ENCODE peak calls at places on chromosomes 12 and 14, in five cellular contexts. One of them, this sample, is unnamed.

GRCh38 chr12:91074068-91074819 is 16.4 kb upstream of the KERA start:
- DNase-seq in HCT116: no peak
- DNase-seq in H1: no peak
- DNase-seq in GM12878: no peak
- DNase-seq in K562: no peak
- DNase-seq in this sample: no peak

GRCh38 chr12:41967668-41968649 is 176.7 kb downstream of the GXYLT1 start:
- DNase-seq in HCT116: no peak
- DNase-seq in H1: peak
- DNase-seq in GM12878: no peak
- DNase-seq in K562: no peak
- DNase-seq in this sample: no peak

GRCh38 chr14:91252901-91253794 is 8.6 kb upstream of the GPR68 start:
- DNase-seq in HCT116: no peak
- DNase-seq in H1: peak
- DNase-seq in GM12878: no peak
- DNase-seq in K562: peak
- DNase-seq in this sample: no peak

GRCh38 chr12:19912996-19913395 is 455.3 kb upstream of the PDE3A start:
- DNase-seq in HCT116: no peak
- DNase-seq in H1: no peak
- DNase-seq in GM12878: no peak
- DNase-seq in K562: no peak
- DNase-seq in this sample: peak

GRCh38 chr12:120539303-120539702 is 5.1 kb downstream of the RNF10 start:
- DNase-seq in HCT116: no peak
- DNase-seq in H1: no peak
- DNase-seq in GM12878: no peak
- DNase-seq in K562: peak
- DNase-seq in this sample: no peak

GRCh38 chr12:96743606-96744005 is 163.5 kb upstream of the NEDD1 start:
- DNase-seq in HCT116: no peak
- DNase-seq in H1: no peak
- DNase-seq in GM12878: no peak
- DNase-seq in K562: no peak
- DNase-seq in this sample: no peak

GRCh38 chr14:60183724-60184596 is 18.8 kb upstream of the DHRS7 start:
- DNase-seq in HCT116: peak
- DNase-seq in H1: no peak
- DNase-seq in GM12878: no peak
- DNase-seq in K562: no peak
- DNase-seq in this sample: peak

GRCh38 chr14:105326891-105327694 is 12.5 kb downstream of the PACS2 start:
- DNase-seq in HCT116: no peak
- DNase-seq in H1: peak
- DNase-seq in GM12878: no peak
- DNase-seq in K562: no peak
- DNase-seq in this sample: no peak

GRCh38 chr14:74567219-74567618 is 44.8 kb downstream of the LTBP2 start:
- DNase-seq in HCT116: no peak
- DNase-seq in H1: no peak
- DNase-seq in GM12878: no peak
- DNase-seq in K562: no peak
- DNase-seq in this sample: no peak

GRCh38 chr12:6547566-6547965 is 8.3 kb downstream of the IFFO1 start:
- DNase-seq in HCT116: no peak
- DNase-seq in H1: no peak
- DNase-seq in GM12878: no peak
- DNase-seq in K562: no peak
- DNase-seq in this sample: no peak

GRCh38 chr14:65421201-65421981 is 8.9 kb downstream of the FUT8 start:
- DNase-seq in HCT116: no peak
- DNase-seq in H1: no peak
- DNase-seq in GM12878: no peak
- DNase-seq in K562: no peak
- DNase-seq in this sample: no peak

GRCh38 chr12:112828534-112828933 is 37.0 kb downstream of the RPH3A start:
- DNase-seq in HCT116: no peak
- DNase-seq in H1: no peak
- DNase-seq in GM12878: no peak
- DNase-seq in K562: no peak
- DNase-seq in this sample: no peak

GRCh38 chr14:70731447-70732239 is 77.7 kb downstream of the MAP3K9 start:
- DNase-seq in HCT116: no peak
- DNase-seq in H1: no peak
- DNase-seq in GM12878: no peak
- DNase-seq in K562: no peak
- DNase-seq in this sample: no peak

GRCh38 chr12:105935981-105936380 is 202.8 kb downstream of the NUAK1 start:
- DNase-seq in HCT116: no peak
- DNase-seq in H1: no peak
- DNase-seq in GM12878: no peak
- DNase-seq in K562: no peak
- DNase-seq in this sample: no peak

GRCh38 chr12:90261283-90261682 is 552.6 kb upstream of the ATP2B1 start:
- DNase-seq in HCT116: no peak
- DNase-seq in H1: no peak
- DNase-seq in GM12878: no peak
- DNase-seq in K562: no peak
- DNase-seq in this sample: no peak

GRCh38 chr12:111240374-111240773 is 128.5 kb downstream of the PHETA1 start:
- DNase-seq in HCT116: no peak
- DNase-seq in H1: no peak
- DNase-seq in GM12878: no peak
- DNase-seq in K562: no peak
- DNase-seq in this sample: no peak

GRCh38 chr14:75249251-75249957 is 29.2 kb upstream of the FOS start:
- DNase-seq in HCT116: no peak
- DNase-seq in H1: no peak
- DNase-seq in GM12878: peak
- DNase-seq in K562: peak
- DNase-seq in this sample: no peak

GRCh38 chr14:49549881-49550280 is 36.3 kb downstream of the RPS29 start:
- DNase-seq in HCT116: no peak
- DNase-seq in H1: peak
- DNase-seq in GM12878: no peak
- DNase-seq in K562: no peak
- DNase-seq in this sample: no peak

GRCh38 chr12:10718279-10718821 is 4.8 kb downstream of the YBX3 start:
- DNase-seq in HCT116: no peak
- DNase-seq in H1: no peak
- DNase-seq in GM12878: no peak
- DNase-seq in K562: no peak
- DNase-seq in this sample: no peak

GRCh38 chr12:93197067-93197593 is 180.6 kb upstream of the NUDT4 start:
- DNase-seq in HCT116: no peak
- DNase-seq in H1: no peak
- DNase-seq in GM12878: no peak
- DNase-seq in K562: no peak
- DNase-seq in this sample: no peak

GRCh38 chr12:89544730-89545184 is 18.9 kb upstream of the POC1B start:
- DNase-seq in HCT116: no peak
- DNase-seq in H1: no peak
- DNase-seq in GM12878: no peak
- DNase-seq in K562: no peak
- DNase-seq in this sample: no peak

GRCh38 chr14:105898482-105899010 is 372.2 kb downstream of the TMEM121 start:
- DNase-seq in HCT116: no peak
- DNase-seq in H1: no peak
- DNase-seq in GM12878: no peak
- DNase-seq in K562: peak
- DNase-seq in this sample: no peak

GRCh38 chr14:66509874-66510273 is 1.9 kb downstream of the GPHN start:
- DNase-seq in HCT116: no peak
- DNase-seq in H1: no peak
- DNase-seq in GM12878: no peak
- DNase-seq in K562: no peak
- DNase-seq in this sample: no peak

GRCh38 chr14:96383445-96383844 is 8.5 kb upstream of the AK7 start:
- DNase-seq in HCT116: no peak
- DNase-seq in H1: no peak
- DNase-seq in GM12878: no peak
- DNase-seq in K562: no peak
- DNase-seq in this sample: no peak

GRCh38 chr12:108947097-108947496 is 67.2 kb downstream of the DAO start:
- DNase-seq in HCT116: no peak
- DNase-seq in H1: no peak
- DNase-seq in GM12878: no peak
- DNase-seq in K562: no peak
- DNase-seq in this sample: no peak

DNA sequence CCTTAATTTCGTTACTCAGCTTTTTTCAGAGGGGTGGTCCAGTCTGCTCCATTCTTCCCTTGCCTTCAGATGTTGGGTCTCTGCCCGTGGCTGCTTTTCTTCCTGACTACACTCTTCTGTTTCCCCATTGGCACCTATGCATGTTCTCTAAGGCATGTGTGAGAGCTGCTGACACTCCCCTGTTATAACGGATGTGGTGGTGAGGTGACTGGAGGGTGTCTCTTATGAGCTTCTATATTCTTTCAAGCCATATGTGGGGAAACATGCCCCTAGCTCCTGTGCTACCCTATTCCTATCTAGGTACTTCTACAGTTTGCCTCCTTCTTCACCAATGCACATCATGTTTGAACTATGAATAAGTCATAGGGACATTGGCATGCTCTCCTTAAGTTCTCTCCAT is 643.2 kb downstream of the RPL10L start:
- DNase-seq in HCT116: no peak
- DNase-seq in H1: no peak
- DNase-seq in GM12878: no peak
- DNase-seq in K562: no peak
- DNase-seq in this sample: no peak
- TF ChIP-seq JUND in HCT116: no peak
- TF ChIP-seq JUND in H1: no peak
- TF ChIP-seq JUND in GM12878: no peak
- TF ChIP-seq JUND in K562: no peak
- TF ChIP-seq JUND in this sample: no peak

DNA sequence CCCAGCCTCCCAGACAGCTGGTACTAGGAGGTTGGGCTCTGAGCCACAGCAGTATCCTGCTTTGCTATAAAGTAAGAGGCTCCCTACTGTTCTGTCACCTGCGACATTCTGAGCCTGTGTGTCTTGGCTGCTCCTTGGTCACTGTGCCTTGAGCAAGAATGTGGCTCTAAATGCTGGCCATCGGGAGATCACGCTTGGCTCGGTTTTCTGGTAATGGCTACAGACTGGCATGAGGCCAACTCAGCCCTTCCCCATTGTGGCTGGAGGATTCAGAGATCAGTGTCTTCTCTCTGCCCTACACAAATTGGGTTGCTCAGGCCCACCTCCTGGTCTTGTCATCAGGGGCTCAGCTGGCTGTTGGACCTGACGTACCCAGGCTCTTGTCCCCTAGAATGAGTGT is 94.5 kb downstream of the PLXNC1 start:
- DNase-seq in HCT116: no peak
- DNase-seq in H1: no peak
- DNase-seq in GM12878: no peak
- DNase-seq in K562: no peak
- DNase-seq in this sample: no peak
- TF ChIP-seq CEBPB in HCT116: no peak
- TF ChIP-seq CEBPB in H1: no peak
- TF ChIP-seq CEBPB in GM12878: no peak
- TF ChIP-seq CEBPB in K562: no peak
- TF ChIP-seq CEBPB in this sample: no peak

GRCh38 chr12:98440165-98440581 is 75.2 kb upstream of the TMPO start:
- DNase-seq in HCT116: no peak
- DNase-seq in H1: no peak
- DNase-seq in GM12878: no peak
- DNase-seq in K562: peak
- DNase-seq in this sample: no peak
- TF ChIP-seq JUND in HCT116: no peak
- TF ChIP-seq JUND in H1: no peak
- TF ChIP-seq JUND in GM12878: no peak
- TF ChIP-seq JUND in K562: peak
- TF ChIP-seq JUND in this sample: no peak

DNA sequence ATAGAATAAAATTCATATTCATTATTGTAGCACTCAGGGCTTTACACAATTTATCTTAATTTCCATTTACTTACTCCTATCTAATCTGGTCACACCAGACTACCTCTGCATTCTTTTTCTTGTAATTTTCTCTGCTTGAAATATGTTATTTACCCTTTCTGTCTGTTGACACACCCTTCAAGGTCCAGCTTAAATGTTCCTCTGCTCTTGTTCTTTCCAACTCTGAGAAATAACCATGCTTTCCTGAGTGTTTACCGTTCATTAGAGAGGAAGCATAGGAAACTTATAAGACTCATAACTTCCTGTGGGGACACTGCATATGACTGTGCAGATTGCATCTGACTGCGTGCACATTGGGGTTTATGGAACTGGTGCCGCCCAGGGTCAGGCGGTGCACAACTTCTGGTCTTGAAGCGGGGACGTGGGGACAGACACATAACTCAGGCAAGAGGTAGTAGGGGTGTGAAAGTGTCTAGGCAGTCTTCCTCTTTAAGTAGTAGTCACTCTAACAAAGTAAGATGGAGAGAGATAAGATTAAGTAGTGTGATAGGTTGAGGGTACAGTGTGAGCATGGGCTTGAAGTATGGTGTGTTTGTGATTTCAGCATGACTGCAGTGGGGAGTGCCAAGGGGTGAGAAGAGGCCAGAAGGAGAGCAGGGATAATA is 42.6 kb upstream of the FOXJ2 start:
- DNase-seq in HCT116: no peak
- DNase-seq in H1: no peak
- DNase-seq in GM12878: no peak
- DNase-seq in K562: peak
- DNase-seq in this sample: no peak
- TF ChIP-seq CEBPB in HCT116: no peak
- TF ChIP-seq CEBPB in H1: no peak
- TF ChIP-seq CEBPB in GM12878: no peak
- TF ChIP-seq CEBPB in K562: no peak
- TF ChIP-seq CEBPB in this sample: no peak

GRCh38 chr12:57456145-57456700 is 1.1 kb downstream of the INHBE start:
- DNase-seq in HCT116: no peak
- DNase-seq in H1: peak
- DNase-seq in GM12878: no peak
- DNase-seq in K562: no peak
- DNase-seq in this sample: peak
- TF ChIP-seq JUND in HCT116: no peak
- TF ChIP-seq JUND in H1: no peak
- TF ChIP-seq JUND in GM12878: no peak
- TF ChIP-seq JUND in K562: peak
- TF ChIP-seq JUND in this sample: no peak

GRCh38 chr14:32763673-32764072 is 175.0 kb upstream of the NPAS3 start:
- DNase-seq in HCT116: no peak
- DNase-seq in H1: no peak
- DNase-seq in GM12878: no peak
- DNase-seq in K562: no peak
- DNase-seq in this sample: no peak

GRCh38 chr14:32761381-32761968 is 177.2 kb upstream of the NPAS3 start:
- DNase-seq in HCT116: no peak
- DNase-seq in H1: no peak
- DNase-seq in GM12878: no peak
- DNase-seq in K562: no peak
- DNase-seq in this sample: no peak

GRCh38 chr14:32762886-32763285 is 175.8 kb upstream of the NPAS3 start:
- DNase-seq in HCT116: no peak
- DNase-seq in H1: no peak
- DNase-seq in GM12878: no peak
- DNase-seq in K562: no peak
- DNase-seq in this sample: no peak

GRCh38 chr14:32764131-32764530 is 174.5 kb upstream of the NPAS3 start:
- DNase-seq in HCT116: no peak
- DNase-seq in H1: no peak
- DNase-seq in GM12878: no peak
- DNase-seq in K562: no peak
- DNase-seq in this sample: no peak
- TF ChIP-seq CEBPB in HCT116: no peak
- TF ChIP-seq CEBPB in H1: no peak
- TF ChIP-seq CEBPB in GM12878: no peak
- TF ChIP-seq CEBPB in K562: no peak
- TF ChIP-seq CEBPB in this sample: no peak

GRCh38 chr14:103078860-103079587 is 5.0 kb upstream of the LBHD2 start:
- DNase-seq in HCT116: no peak
- DNase-seq in H1: no peak
- DNase-seq in GM12878: no peak
- DNase-seq in K562: no peak
- DNase-seq in this sample: no peak
- TF ChIP-seq JUND in HCT116: no peak
- TF ChIP-seq JUND in H1: no peak
- TF ChIP-seq JUND in GM12878: no peak
- TF ChIP-seq JUND in K562: no peak
- TF ChIP-seq JUND in this sample: no peak

This sample was measured in HepG2.